ENCODE peak calls at places on chromosomes 11 and 22, in eight cellular contexts. One of them, this sample, is unnamed.

GRCh38 chr11:76248210-76248609 is 41.9 kb upstream of the WNT11 start:
- DNase-seq in tibial nerve: no peak
- DNase-seq in esophagus squamous epithelium: no peak
- DNase-seq in cardiac muscle cell: peak; percentile 15
- DNase-seq in HAP-1: no peak
- DNase-seq in RWPE2: no peak
- DNase-seq in mesendoderm: peak; percentile 76
- DNase-seq in right atrium auricular region: no peak
- DNase-seq in this sample: no peak

GRCh38 chr11:86919557-86920210 is 35.5 kb downstream of the FZD4 start:
- DNase-seq in tibial nerve: no peak
- DNase-seq in esophagus squamous epithelium: no peak
- DNase-seq in cardiac muscle cell: peak; percentile 89
- DNase-seq in HAP-1: peak; percentile 53
- DNase-seq in RWPE2: no peak
- DNase-seq in mesendoderm: peak; percentile 86
- DNase-seq in right atrium auricular region: no peak
- DNase-seq in this sample: no peak

GRCh38 chr11:3340025-3340424 is 38.9 kb downstream of the ZNF195 start:
- DNase-seq in tibial nerve: no peak
- DNase-seq in esophagus squamous epithelium: no peak
- DNase-seq in cardiac muscle cell: peak; percentile 71
- DNase-seq in HAP-1: no peak
- DNase-seq in RWPE2: no peak
- DNase-seq in mesendoderm: peak; percentile 89
- DNase-seq in right atrium auricular region: no peak
- DNase-seq in this sample: no peak

GRCh38 chr22:23826510-23827350 is 12.1 kb downstream of the DERL3 start:
- DNase-seq in tibial nerve: no peak
- DNase-seq in esophagus squamous epithelium: no peak
- DNase-seq in cardiac muscle cell: no peak
- DNase-seq in HAP-1: no peak
- DNase-seq in RWPE2: no peak
- DNase-seq in mesendoderm: no peak
- DNase-seq in right atrium auricular region: no peak
- DNase-seq in this sample: no peak

GRCh38 chr11:103537904-103538502 is 428.8 kb downstream of the DYNC2H1 start:
- DNase-seq in tibial nerve: no peak
- DNase-seq in esophagus squamous epithelium: no peak
- DNase-seq in cardiac muscle cell: peak; percentile 72
- DNase-seq in HAP-1: peak; percentile 23
- DNase-seq in RWPE2: no peak
- DNase-seq in mesendoderm: peak; percentile 37
- DNase-seq in right atrium auricular region: no peak
- DNase-seq in this sample: no peak

GRCh38 chr11:128891410-128891861 is 280 bp downstream of the KCNJ5 start:
- DNase-seq in tibial nerve: no peak
- DNase-seq in esophagus squamous epithelium: no peak
- DNase-seq in cardiac muscle cell: no peak
- DNase-seq in HAP-1: no peak
- DNase-seq in RWPE2: no peak
- DNase-seq in mesendoderm: no peak
- DNase-seq in right atrium auricular region: no peak
- DNase-seq in this sample: no peak

GRCh38 chr22:23289851-23290724 is 109.8 kb downstream of the BCR start:
- DNase-seq in tibial nerve: peak; percentile 70
- DNase-seq in esophagus squamous epithelium: no peak
- DNase-seq in cardiac muscle cell: peak; percentile 64
- DNase-seq in HAP-1: peak; percentile 12
- DNase-seq in RWPE2: no peak
- DNase-seq in mesendoderm: peak; percentile 68
- DNase-seq in right atrium auricular region: no peak
- DNase-seq in this sample: peak; percentile 38

GRCh38 chr11:44190883-44191230 is 95.4 kb downstream of the EXT2 start:
- DNase-seq in tibial nerve: no peak
- DNase-seq in esophagus squamous epithelium: no peak
- DNase-seq in cardiac muscle cell: no peak
- DNase-seq in HAP-1: no peak
- DNase-seq in RWPE2: no peak
- DNase-seq in mesendoderm: peak; percentile 51
- DNase-seq in right atrium auricular region: no peak
- DNase-seq in this sample: no peak

GRCh38 chr11:13800901-13801300 is 132.4 kb downstream of the FAR1 start:
- DNase-seq in tibial nerve: no peak
- DNase-seq in esophagus squamous epithelium: no peak
- DNase-seq in cardiac muscle cell: no peak
- DNase-seq in HAP-1: no peak
- DNase-seq in RWPE2: no peak
- DNase-seq in mesendoderm: no peak
- DNase-seq in right atrium auricular region: no peak
- DNase-seq in this sample: no peak

DNA sequence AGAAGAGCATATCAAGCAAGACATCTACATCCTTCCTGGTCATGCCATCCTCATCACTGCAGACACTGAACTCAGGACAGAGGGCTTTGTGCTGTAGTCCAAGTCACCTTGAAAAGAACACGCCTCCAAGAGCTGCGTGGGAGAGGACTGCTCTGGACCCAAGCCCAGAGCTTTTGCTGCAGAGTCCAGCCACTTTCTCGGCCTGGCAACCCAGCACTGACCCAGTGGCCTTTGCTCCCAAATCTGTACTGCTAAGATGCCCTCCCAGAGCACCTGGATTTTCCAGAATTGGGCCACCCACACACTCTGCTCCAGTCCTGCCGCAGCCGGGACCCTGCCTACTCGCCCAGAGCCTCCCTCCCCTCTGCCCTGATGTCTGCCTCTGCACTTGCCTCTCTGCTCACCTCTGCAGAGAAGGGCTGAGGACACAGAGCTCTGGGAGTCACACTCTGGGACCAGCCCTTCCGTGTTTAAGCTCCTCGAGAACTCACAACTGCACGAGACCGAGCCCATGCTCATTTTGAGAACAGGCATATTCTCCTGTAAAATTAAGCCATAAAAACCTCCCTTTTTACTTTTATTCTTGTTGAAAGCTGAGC is 83.8 kb upstream of the CSNK2A3 start:
- DNase-seq in tibial nerve: no peak
- DNase-seq in esophagus squamous epithelium: no peak
- DNase-seq in cardiac muscle cell: no peak
- DNase-seq in HAP-1: no peak
- DNase-seq in RWPE2: no peak
- DNase-seq in mesendoderm: no peak
- DNase-seq in right atrium auricular region: no peak
- DNase-seq in this sample: no peak
- H3K36me3 ChIP-seq in tibial nerve: no peaks in the 10 kb centered on the region
- H3K36me3 ChIP-seq in esophagus squamous epithelium: no peaks in the 10 kb centered on the region
- H3K36me3 ChIP-seq in cardiac muscle cell: no peaks in the 10 kb centered on the region
- H3K36me3 ChIP-seq in HAP-1: no peaks in the 10 kb centered on the region
- H3K36me3 ChIP-seq in RWPE2: no peaks in the 10 kb centered on the region
- H3K36me3 ChIP-seq in mesendoderm: no peaks in the 10 kb centered on the region
- H3K36me3 ChIP-seq in right atrium auricular region: no peaks in the 10 kb centered on the region
- H3K36me3 ChIP-seq in this sample: no peaks in the 10 kb centered on the region

DNA sequence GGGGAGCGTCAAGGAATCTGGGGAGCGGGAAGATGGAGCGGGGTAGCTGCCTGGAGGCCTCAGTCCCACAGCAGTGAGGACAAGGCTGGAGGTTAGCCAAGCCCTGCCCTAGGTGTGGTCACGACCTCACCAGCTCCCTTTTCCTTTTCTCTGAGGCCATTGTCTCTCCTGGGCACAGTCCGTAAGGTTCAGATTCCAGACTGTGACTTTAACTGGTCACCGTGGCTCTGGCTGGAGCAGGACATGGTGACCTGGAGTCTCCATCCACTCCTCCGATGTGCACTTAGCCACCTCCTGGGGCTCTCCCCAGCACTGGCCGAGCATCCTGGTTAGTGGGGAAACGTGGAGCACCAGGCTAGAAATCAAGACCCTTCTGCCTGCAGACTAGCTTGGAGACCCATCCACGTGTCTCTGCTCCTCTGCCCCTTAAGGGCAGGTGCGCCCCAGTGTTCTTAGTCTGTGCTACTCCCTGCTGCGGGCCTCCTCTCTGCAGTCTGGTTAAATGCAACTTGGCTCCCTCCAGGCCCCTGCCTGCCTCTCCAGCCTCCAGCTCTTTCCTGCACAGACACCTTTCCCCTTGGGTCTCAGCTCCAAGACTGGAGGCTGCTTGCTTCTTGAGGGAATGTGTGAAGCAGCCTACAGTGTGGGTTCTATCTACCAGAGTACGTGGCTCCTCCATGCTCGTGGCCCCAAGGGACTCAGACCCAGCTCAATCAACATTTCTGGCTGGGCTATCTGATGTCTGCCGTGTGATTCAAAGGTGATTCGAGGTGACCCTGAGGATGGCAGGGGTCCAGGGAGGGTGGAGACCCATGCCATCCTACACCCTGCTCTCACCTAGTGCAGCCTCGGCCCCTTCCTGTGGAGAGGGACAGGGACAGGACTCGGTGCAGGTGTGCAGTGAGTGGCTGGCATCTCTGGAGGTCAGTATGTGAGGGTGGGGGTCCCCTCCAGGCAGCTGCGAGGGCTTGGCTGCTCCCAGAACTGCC is 5.2 kb downstream of the SLC25A1 start:
- DNase-seq in tibial nerve: no peak
- DNase-seq in esophagus squamous epithelium: no peak
- DNase-seq in cardiac muscle cell: no peak
- DNase-seq in HAP-1: no peak
- DNase-seq in RWPE2: no peak
- DNase-seq in mesendoderm: no peak
- DNase-seq in right atrium auricular region: no peak
- DNase-seq in this sample: no peak
- H3K4me3 ChIP-seq in tibial nerve: no peak overlapping the region
- H3K4me3 ChIP-seq in esophagus squamous epithelium: peak overlapping the region; percentile 74
- H3K4me3 ChIP-seq in cardiac muscle cell: no peak overlapping the region
- H3K4me3 ChIP-seq in HAP-1: peak overlapping the region; percentile 89
- H3K4me3 ChIP-seq in RWPE2: peak overlapping the region; percentile 87
- H3K4me3 ChIP-seq in mesendoderm: no peak overlapping the region
- H3K4me3 ChIP-seq in right atrium auricular region: no peak overlapping the region
- H3K4me3 ChIP-seq in this sample: no peak overlapping the region

DNA sequence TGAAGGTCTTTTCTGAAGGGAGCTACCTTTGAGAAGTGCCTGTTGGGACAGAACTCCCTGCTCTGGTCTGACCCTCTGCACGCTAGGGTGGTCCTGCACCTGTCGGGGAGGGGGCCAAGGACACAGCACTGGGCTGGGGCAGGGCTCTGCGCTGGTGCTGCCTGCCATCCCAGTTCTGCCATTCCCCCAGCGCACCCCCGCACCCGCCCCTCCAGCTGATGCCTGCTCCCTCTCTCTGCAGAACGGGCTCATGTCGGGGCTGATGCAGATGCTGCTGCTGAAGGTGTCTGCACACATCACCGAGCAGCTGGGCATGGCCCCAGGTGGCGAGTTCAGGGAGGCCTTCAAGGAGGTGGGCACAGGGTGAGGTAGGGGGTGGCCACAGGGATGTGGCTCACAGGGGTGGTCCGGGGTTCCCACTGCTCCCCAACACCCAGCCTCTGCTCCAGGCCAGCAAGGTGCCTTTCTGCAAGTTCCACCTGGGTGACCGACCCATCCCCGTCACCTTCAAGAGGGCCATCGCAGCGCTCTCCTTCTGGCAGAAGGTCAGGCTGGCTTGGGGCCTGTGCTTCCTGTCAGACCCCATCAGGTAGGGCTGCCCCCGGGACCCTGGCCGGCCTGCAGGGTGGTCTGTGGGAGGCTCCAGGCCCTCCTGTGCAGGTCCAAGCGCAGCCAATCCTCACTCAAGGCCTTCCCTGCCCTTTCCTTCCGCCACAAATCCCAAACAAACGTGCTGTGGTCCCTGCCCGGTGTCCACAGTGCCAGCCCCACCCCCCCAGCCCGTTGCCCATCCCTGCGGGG is 3.6 kb upstream of the SELENOO start:
- DNase-seq in tibial nerve: no peak
- DNase-seq in esophagus squamous epithelium: no peak
- DNase-seq in cardiac muscle cell: no peak
- DNase-seq in HAP-1: no peak
- DNase-seq in RWPE2: no peak
- DNase-seq in mesendoderm: no peak
- DNase-seq in right atrium auricular region: no peak
- DNase-seq in this sample: no peak
- H3K4me1 ChIP-seq in tibial nerve: peaks cover 24% of the 10 kb centered on the region
- H3K4me1 ChIP-seq in esophagus squamous epithelium: peaks cover 34% of the 10 kb centered on the region
- H3K4me1 ChIP-seq in cardiac muscle cell: peaks cover 5% of the 10 kb centered on the region
- H3K4me1 ChIP-seq in HAP-1: peaks cover 5% of the 10 kb centered on the region
- H3K4me1 ChIP-seq in RWPE2: peaks cover 1% of the 10 kb centered on the region
- H3K4me1 ChIP-seq in mesendoderm: peaks cover 3% of the 10 kb centered on the region
- H3K4me1 ChIP-seq in right atrium auricular region: no peaks in the 10 kb centered on the region
- H3K4me1 ChIP-seq in this sample: peaks cover 33% of the 10 kb centered on the region

GRCh38 chr11:78635814-78636506 is 61.3 kb upstream of the NARS2 start:
- DNase-seq in tibial nerve: no peak
- DNase-seq in esophagus squamous epithelium: no peak
- DNase-seq in cardiac muscle cell: no peak
- DNase-seq in HAP-1: no peak
- DNase-seq in RWPE2: no peak
- DNase-seq in mesendoderm: no peak
- DNase-seq in right atrium auricular region: no peak
- DNase-seq in this sample: no peak
- H3K36me3 ChIP-seq in tibial nerve: no peaks in the 10 kb centered on the region
- H3K36me3 ChIP-seq in esophagus squamous epithelium: no peaks in the 10 kb centered on the region
- H3K36me3 ChIP-seq in cardiac muscle cell: no peaks in the 10 kb centered on the region
- H3K36me3 ChIP-seq in HAP-1: no peaks in the 10 kb centered on the region
- H3K36me3 ChIP-seq in RWPE2: no peaks in the 10 kb centered on the region
- H3K36me3 ChIP-seq in mesendoderm: no peaks in the 10 kb centered on the region
- H3K36me3 ChIP-seq in right atrium auricular region: no peaks in the 10 kb centered on the region
- H3K36me3 ChIP-seq in this sample: no peaks in the 10 kb centered on the region

DNA sequence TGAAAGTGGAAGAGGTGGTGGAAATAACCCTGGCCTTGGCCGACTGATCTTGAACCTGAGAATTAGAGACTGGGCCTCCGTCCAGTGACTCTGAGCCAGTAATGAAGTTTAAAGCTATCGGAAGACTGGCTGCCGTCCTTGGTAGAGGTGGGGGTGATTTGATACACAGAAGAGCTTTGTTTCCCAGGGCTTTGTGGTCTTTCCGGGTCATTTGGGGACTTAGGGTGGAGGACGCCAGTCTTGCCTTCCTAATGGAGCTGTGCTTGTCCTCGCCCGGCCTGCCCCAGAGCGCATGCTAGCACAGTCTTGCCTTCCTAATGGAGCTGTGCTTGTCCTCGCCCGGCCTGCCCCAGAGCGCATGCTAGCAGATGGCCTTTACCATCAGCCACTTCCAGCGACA is 65.8 kb downstream of the ST3GAL4 start:
- DNase-seq in tibial nerve: no peak
- DNase-seq in esophagus squamous epithelium: no peak
- DNase-seq in cardiac muscle cell: no peak
- DNase-seq in HAP-1: no peak
- DNase-seq in RWPE2: no peak
- DNase-seq in mesendoderm: no peak
- DNase-seq in right atrium auricular region: no peak
- DNase-seq in this sample: no peak
- H3K4me3 ChIP-seq in tibial nerve: no peak overlapping the region
- H3K4me3 ChIP-seq in esophagus squamous epithelium: no peak overlapping the region
- H3K4me3 ChIP-seq in cardiac muscle cell: no peak overlapping the region
- H3K4me3 ChIP-seq in HAP-1: no peak overlapping the region
- H3K4me3 ChIP-seq in RWPE2: no peak overlapping the region
- H3K4me3 ChIP-seq in mesendoderm: no peak overlapping the region
- H3K4me3 ChIP-seq in right atrium auricular region: no peak overlapping the region
- H3K4me3 ChIP-seq in this sample: no peak overlapping the region